ENCODE peak calls at places on chromosomes 2 and 18, in eight cellular contexts. G is cardiac muscle cell; J is right atrium auricular region; B is cardiac fibroblast; C is MM.1S; Z is AG10803; W is fibroblast of lung; N is CD8-positive, alpha-beta T cell. D is an unnamed sample.

GRCh38 chr18:21693322-21693721 is 11.3 kb downstream of the ABHD3 start:
- DNase-seq in W (no peak), G (no peak), J (no peak), Z (no peak), C (no peak), B (no peak), N (no peak), D (no peak)

GRCh38 chr2:65630643-65631042 is 198.2 kb upstream of the SPRED2 start:
- DNase-seq in Z (peak), W (peak), G (no peak), J (no peak), N (no peak), C (no peak), B (peak), D (peak)

GRCh38 chr2:219722276-219722883 is 95.0 kb downstream of the SLC4A3 start:
- DNase-seq in J (no peak), B (no peak), C (no peak), Z (no peak), G (no peak), N (no peak), W (peak), D (no peak)

GRCh38 chr2:151823651-151824050 is 4.6 kb downstream of the ARL5A start:
- DNase-seq in N (no peak), C (no peak), G (peak), Z (no peak), W (no peak), B (no peak), J (no peak), D (no peak)

GRCh38 chr2:105330681-105331375 is 1.3 kb upstream of the TGFBRAP1 start:
- DNase-seq in W (no peak), N (no peak), Z (no peak), G (no peak), J (no peak), B (no peak), C (no peak), D (no peak)

GRCh38 chr2:168528469-168528868 is 72.4 kb downstream of the CERS6 start:
- DNase-seq in W (no peak), G (no peak), N (no peak), J (no peak), B (peak), Z (peak), C (no peak), D (peak)

GRCh38 chr2:120850551-120850950 is 114.9 kb downstream of the GLI2 start:
- DNase-seq in N (no peak), W (no peak), B (no peak), Z (no peak), J (no peak), C (no peak), G (peak), D (no peak)

GRCh38 chr2:234953116-234954031 is 1.6 kb downstream of the SH3BP4 start:
- DNase-seq in N (no peak), Z (peak), C (no peak), J (no peak), G (no peak), W (peak), B (peak), D (peak)

GRCh38 chr2:28809927-28810326 is 707 bp upstream of the SPDYA start:
- DNase-seq in B (no peak), C (no peak), W (no peak), Z (no peak), J (no peak), N (no peak), G (no peak), D (no peak)
- H3K4me3 ChIP-seq in B (no peak), C (peak), W (peak), Z (peak), J (peak), N (peak), G (peak), D (peak)

DNA sequence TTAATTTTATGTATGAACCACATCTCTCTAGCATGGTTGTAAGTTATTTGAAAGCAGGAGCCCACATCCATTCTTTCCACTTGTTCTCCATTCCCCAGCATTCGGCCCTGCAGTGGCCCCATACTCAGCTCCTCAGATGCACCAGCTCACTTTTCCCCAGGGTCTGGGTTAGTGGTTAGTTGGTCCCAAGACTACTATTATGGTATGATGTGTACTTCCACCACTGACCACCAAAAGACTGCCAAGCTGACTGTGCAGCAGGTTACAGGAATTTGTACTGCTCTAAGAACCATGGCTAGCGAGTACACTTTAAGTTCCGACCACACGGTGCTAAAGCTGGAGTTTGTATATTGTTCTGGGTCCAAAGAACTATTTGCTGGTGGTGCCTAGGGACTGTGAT is 413.6 kb upstream of the TCF4 start:
- DNase-seq in G (no peak), B (peak), N (no peak), W (peak), Z (peak), C (no peak), J (no peak), D (no peak)
- TF ChIP-seq CTCF in G (no peak), B (no peak), N (no peak), W (no peak), Z (no peak), C (no peak), J (no peak), D (no peak)

DNA sequence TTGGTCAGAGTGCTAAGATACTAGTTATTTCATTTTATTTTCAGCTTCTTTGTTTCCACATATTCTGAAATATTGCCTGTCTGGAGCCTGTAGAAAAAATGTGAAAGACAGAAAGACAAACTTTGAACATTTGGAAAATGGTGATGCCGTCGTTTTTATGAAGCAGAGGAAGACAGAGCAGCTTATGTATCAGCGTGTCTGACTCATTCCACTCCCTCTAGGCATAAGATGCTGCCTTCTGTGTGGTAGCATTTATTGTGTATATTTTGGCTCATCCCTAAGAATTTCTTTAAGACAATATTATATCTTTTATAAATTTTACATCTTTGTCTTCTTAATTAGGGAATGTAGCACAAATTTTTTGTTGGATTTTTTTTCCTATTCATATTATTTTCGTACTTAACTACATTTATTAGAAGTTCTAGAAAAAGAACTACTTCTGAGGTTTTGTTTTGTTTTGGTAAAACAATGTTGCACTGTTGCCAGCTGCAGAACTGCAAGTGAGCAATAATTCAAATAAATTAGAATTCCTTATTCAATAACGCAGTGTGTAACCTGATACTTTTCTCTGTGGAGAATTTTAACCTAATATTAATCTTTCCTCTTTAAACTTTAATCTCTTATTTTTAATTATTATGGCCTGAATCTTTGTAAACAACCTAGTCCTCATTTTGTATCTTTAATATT is 300.4 kb downstream of the ZNF407 start:
- DNase-seq in G (no peak), B (peak), C (no peak), Z (peak), J (no peak), W (peak), N (no peak), D (peak)
- H3K4me3 ChIP-seq in G (no peak), B (no peak), C (no peak), Z (no peak), J (no peak), W (no peak), N (no peak), D (no peak)

GRCh38 chr2:182715896-182716664 is at the start of gene DNAJC10:
- DNase-seq in G (peak), W (peak), Z (peak), B (peak), C (peak), N (peak), J (peak), D (peak)
- TF ChIP-seq CTCF in G (peak), W (no peak), Z (no peak), B (no peak), C (no peak), N (no peak), J (no peak), D (no peak)

D was measured in fibroblast of villous mesenchyme.